ENCODE peak calls at places on chromosomes 4 and X, in six cellular contexts. U, E, N, H, Z and W are unnamed samples. For H3K4me1, the result is how much of the 10 kb centered on the place peaks cover.

GRCh38 chr4:87093443-87094123 is 126.8 kb downstream of the KLHL8 start:
- DNase-seq in U (peak), E (no peak), N (no peak), H (peak), Z (peak), W (no peak)

GRCh38 chrX:151151668-151152267 is 24.6 kb upstream of the GPR50 start:
- DNase-seq in U (peak), E (no peak), N (no peak), H (peak), Z (peak), W (peak)

GRCh38 chrX:44619039-44619438 is 76.4 kb upstream of the FUNDC1 start:
- DNase-seq in U (no peak), E (no peak), N (no peak), H (no peak), Z (no peak), W (no peak)

GRCh38 chr4:10096201-10096975 is 20.2 kb downstream of the WDR1 start:
- DNase-seq in U (peak), E (peak), N (no peak), H (peak), Z (peak), W (peak)

GRCh38 chr4:3461515-3462291 is 1.4 kb upstream of the DOK7 start:
- DNase-seq in U (no peak), E (peak), N (no peak), H (no peak), Z (no peak), W (peak)

GRCh38 chr4:6270691-6271121 is 1.1 kb downstream of the WFS1 start:
- DNase-seq in U (peak), E (no peak), N (no peak), H (peak), Z (no peak), W (no peak)

GRCh38 chr4:21992330-21992729 is 43.8 kb upstream of the KCNIP4 start:
- DNase-seq in U (no peak), E (no peak), N (no peak), H (peak), Z (no peak), W (no peak)

GRCh38 chrX:25810202-25810601 is 327.9 kb upstream of the MAGEB18 start:
- DNase-seq in U (peak), E (no peak), N (no peak), H (peak), Z (no peak), W (no peak)

GRCh38 chr4:24513718-24514117 is 70.6 kb downstream of the DHX15 start:
- DNase-seq in U (no peak), E (no peak), N (no peak), H (no peak), Z (no peak), W (no peak)

GRCh38 chrX:48520976-48521352 is 644 bp upstream of the EBP start:
- DNase-seq in U (no peak), E (no peak), N (no peak), H (no peak), Z (no peak), W (no peak)

GRCh38 chr4:148030486-148030885 is 298.6 kb downstream of the ARHGAP10 start:
- DNase-seq in U (no peak), E (no peak), N (no peak), H (peak), Z (no peak), W (no peak)

GRCh38 chr4:34280131-34280530 is 1964.2 kb downstream of the ARAP2 start:
- DNase-seq in U (no peak), E (no peak), N (no peak), H (no peak), Z (no peak), W (no peak)

GRCh38 chr4:153620352-153620751 is 63.7 kb upstream of the TLR2 start:
- DNase-seq in U (no peak), E (no peak), N (no peak), H (no peak), Z (no peak), W (no peak)

GRCh38 chr4:26420903-26421302 is 69.4 kb downstream of the CCKAR start:
- DNase-seq in U (no peak), E (no peak), N (no peak), H (peak), Z (no peak), W (no peak)

GRCh38 chr4:17336986-17337385 is 174.9 kb downstream of the QDPR start:
- DNase-seq in U (no peak), E (no peak), N (no peak), H (no peak), Z (no peak), W (no peak)

GRCh38 chr4:17336069-17336468 is 175.8 kb downstream of the QDPR start:
- DNase-seq in U (no peak), E (no peak), N (no peak), H (no peak), Z (no peak), W (no peak)

GRCh38 chr4:17332483-17332882 is 179.4 kb downstream of the QDPR start:
- DNase-seq in U (no peak), E (no peak), N (no peak), H (no peak), Z (no peak), W (no peak)

GRCh38 chr4:17336524-17336941 is 175.4 kb downstream of the QDPR start:
- DNase-seq in U (no peak), E (peak), N (no peak), H (no peak), Z (no peak), W (peak)

DNA sequence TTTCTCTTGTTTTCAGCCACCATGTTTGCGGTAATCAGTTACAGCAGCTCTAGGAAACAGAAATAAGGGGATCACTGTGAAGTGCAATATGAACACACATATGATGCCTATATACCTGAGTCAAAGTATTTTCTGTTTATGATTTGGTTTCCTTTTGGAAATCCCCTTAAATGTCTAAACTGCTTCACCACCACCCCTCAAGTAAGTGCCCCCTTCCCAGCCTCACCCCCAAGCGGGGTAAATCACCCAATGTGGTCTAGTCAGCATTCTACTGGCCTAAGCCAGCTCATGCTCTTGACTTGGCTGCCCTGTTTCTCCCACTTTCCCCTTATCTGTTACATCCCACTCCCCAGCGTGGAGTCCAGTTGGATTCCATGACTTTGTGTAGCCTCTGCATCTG is 176.5 kb downstream of the QDPR start:
- DNase-seq in U (no peak), E (no peak), N (no peak), H (no peak), Z (no peak), W (no peak)
- H3K4me1 ChIP-seq in U (under half), E (under half), N (under half), H (under half), Z (under half), W (under half)

DNA sequence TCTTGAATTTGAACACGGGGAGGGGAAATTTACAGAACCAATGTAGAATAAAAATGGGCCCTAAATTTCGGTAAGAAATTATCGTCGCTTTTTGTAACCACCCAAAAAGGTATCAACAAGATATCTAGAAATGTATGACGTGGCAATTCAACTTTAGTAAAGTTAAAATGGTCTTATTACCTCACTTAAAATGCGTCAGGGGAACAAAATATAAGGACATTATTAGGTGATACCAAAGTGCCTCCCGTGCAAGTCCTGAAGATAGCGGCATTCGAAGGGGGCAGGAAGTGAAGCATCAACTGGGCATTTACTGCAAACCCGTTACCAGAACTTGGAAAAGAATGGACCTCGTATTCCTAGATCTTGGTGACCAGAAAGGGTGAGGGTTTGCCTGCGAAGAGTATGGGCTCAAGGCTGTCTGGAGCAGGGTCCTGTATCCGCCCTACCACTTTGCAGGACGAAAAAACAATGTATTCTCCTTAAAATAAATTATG is 980 bp downstream of the AP1S2 start:
- DNase-seq in U (no peak), E (no peak), N (no peak), H (peak), Z (no peak), W (no peak)
- H3K4me1 ChIP-seq in U (under half), E (under half), N (under half), H (under half), Z (under half), W (under half)

DNA sequence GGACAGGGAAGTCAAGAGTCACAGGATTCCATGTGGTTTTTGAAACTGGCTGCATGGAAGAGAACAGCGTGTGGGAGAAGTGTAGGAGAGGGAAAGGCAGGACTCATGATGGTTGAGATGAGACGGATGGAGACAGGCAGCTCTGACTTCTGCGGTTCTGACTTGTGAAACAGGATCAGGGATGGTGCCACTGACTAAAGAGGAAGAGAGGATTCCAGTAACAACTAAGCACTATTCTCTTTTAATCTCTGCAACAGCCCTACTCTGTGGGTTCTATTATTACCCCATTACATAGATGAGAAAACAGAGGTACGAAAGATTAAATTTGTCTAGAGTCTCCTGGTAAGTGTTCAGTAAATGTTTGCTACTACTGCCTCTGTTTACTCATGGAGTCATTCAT is 156.3 kb downstream of the CBR4 start:
- DNase-seq in U (no peak), E (no peak), N (no peak), H (no peak), Z (no peak), W (no peak)
- H3K4me1 ChIP-seq in U (under half), E (half or more), N (under half), H (under half), Z (under half), W (under half)

DNA sequence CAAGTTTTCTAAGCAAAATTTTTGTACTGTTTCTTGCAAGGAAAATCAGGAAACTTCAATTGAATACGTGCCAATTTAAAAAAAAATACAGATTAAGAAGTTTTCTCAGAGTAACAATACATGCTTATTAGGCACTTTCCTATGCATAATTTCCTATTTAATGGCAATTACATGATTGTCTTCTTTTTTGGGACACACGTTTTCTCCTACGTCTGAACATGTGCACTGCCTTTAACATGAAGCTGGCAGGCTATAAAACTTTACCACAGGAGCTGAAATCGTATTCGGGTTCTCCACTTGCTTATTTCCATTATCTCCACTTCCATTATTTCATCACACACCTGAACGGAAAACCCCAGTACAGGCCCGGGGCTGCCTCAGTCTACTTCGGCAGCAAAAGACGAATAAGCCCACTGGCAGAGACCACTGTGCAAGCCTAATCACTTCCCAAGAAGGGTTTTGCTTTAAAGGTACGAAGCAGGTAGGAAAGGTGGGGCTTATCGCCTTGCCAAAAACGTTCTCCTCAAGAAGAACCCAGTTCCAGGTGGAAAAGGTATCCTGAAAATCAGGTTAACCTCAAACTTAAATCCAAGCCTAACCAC is 573 bp downstream of the RCHY1 start:
- DNase-seq in U (no peak), E (no peak), N (no peak), H (peak), Z (no peak), W (no peak)
- H3K4me1 ChIP-seq in U (under half), E (half or more), N (under half), H (under half), Z (under half), W (under half)